ENCODE peak calls at places on chromosome 1, in ten cellular contexts. X, C, A, V, E, T, G, L, H and B are unnamed samples.

GRCh38 chr1:184260382-184260781 is 126.4 kb upstream of the C1orf21 start:
- DNase-seq in V (no peak), H (no peak), G (no peak), E (peak; percentile 45), L (no peak), X (no peak), T (no peak), C (no peak), A (peak; percentile 78), B (peak; percentile 90)

GRCh38 chr1:201059871-201060555 is 36.5 kb upstream of the KIF21B start:
- DNase-seq in H (no peak), C (no peak), T (no peak), A (peak; percentile 12), G (no peak), X (no peak), L (no peak), V (no peak), E (peak; percentile 20), B (peak; percentile 3)

GRCh38 chr1:112673589-112674439 is 645 bp upstream of the MOV10 start:
- DNase-seq in H (peak; percentile 34), T (peak; percentile 25), V (peak; percentile 7), X (peak; percentile 24), A (peak; percentile 82), L (no peak), E (peak; percentile 79), C (no peak), G (peak; percentile 42), B (peak; percentile 79)

GRCh38 chr1:203559523-203559922 is 65.6 kb downstream of the OPTC start:
- DNase-seq in A (peak; percentile 62), E (peak; percentile 73), V (no peak), T (no peak), L (no peak), G (no peak), X (no peak), H (no peak), C (no peak), B (peak; percentile 58)

GRCh38 chr1:76066390-76066789 is 8.2 kb upstream of the ST6GALNAC3 start:
- DNase-seq in C (no peak), T (no peak), G (no peak), A (peak; percentile 15), L (no peak), E (peak; percentile 34), H (no peak), X (no peak), V (no peak), B (peak; percentile 2)

GRCh38 chr1:182527680-182528079 is 61.4 kb downstream of the RNASEL start:
- DNase-seq in G (no peak), H (no peak), E (no peak), L (no peak), C (no peak), T (no peak), X (peak; percentile 15), V (no peak), A (no peak), B (no peak)

GRCh38 chr1:206110161-206110560 is 7.0 kb downstream of the AVPR1B start:
- DNase-seq in G (no peak), V (no peak), T (no peak), C (no peak), H (no peak), A (no peak), E (no peak), X (no peak), L (no peak), B (no peak)

GRCh38 chr1:76266762-76267161 is 192.2 kb downstream of the ST6GALNAC3 start:
- DNase-seq in T (no peak), H (no peak), G (no peak), X (no peak), V (no peak), A (no peak), L (no peak), C (no peak), E (no peak), B (no peak)

GRCh38 chr1:204730826-204731459 is 45.4 kb upstream of the LRRN2 start:
- DNase-seq in L (no peak), G (no peak), V (no peak), A (no peak), E (no peak), X (no peak), C (no peak), T (no peak), H (no peak), B (no peak)

GRCh38 chr1:60918867-60919266 is 163.5 kb upstream of the NFIA start:
- DNase-seq in C (no peak), L (no peak), E (no peak), T (no peak), V (no peak), A (no peak), X (no peak), G (no peak), H (no peak), B (no peak)